ENCODE peak calls at places on chromosomes 2 and 18, in six cellular contexts. Z, N, T, V, X and I are unnamed samples.

GRCh38 chr18:56298935-56299334 is 339.5 kb downstream of the TXNL1 start:
- DNase-seq in T (no peak), Z (peak), N (peak), V (peak), X (no peak), I (no peak)

GRCh38 chr2:46036929-46037328 is 260.3 kb upstream of the EPAS1 start:
- DNase-seq in X (no peak), Z (no peak), N (peak), T (no peak), V (no peak), I (no peak)

GRCh38 chr18:45715212-45715780 is 8.7 kb upstream of the SLC14A1 start:
- DNase-seq in X (no peak), Z (peak), T (no peak), N (no peak), V (no peak), I (no peak)

GRCh38 chr2:127864877-127865276 is 6.9 kb upstream of the POLR2D start:
- DNase-seq in Z (peak), T (peak), N (no peak), X (no peak), V (peak), I (no peak)

GRCh38 chr18:5040476-5040875 is 156.6 kb downstream of the AKAIN1 start:
- DNase-seq in N (no peak), X (no peak), Z (no peak), V (no peak), T (no peak), I (no peak)

GRCh38 chr2:123961576-123961975 is 63.5 kb upstream of the CNTNAP5 start:
- DNase-seq in T (no peak), V (no peak), N (no peak), X (no peak), Z (no peak), I (no peak)

GRCh38 chr18:33751613-33752221 is 173.7 kb downstream of the ASXL3 start:
- DNase-seq in V (no peak), N (peak), T (no peak), Z (peak), X (no peak), I (no peak)

GRCh38 chr2:210727549-210727948 is 171.2 kb downstream of the CPS1 start:
- DNase-seq in V (no peak), N (no peak), X (no peak), T (no peak), Z (no peak), I (no peak)

GRCh38 chr2:29789884-29790485 is 131.4 kb downstream of the ALK start:
- DNase-seq in X (no peak), N (no peak), V (no peak), Z (no peak), T (no peak), I (no peak)

GRCh38 chr2:98771771-98772521 is 41.0 kb upstream of the MGAT4A start:
- DNase-seq in V (no peak), Z (no peak), T (no peak), N (no peak), X (no peak), I (no peak)

GRCh38 chr2:120066708-120067547 is 54.1 kb downstream of the EPB41L5 start:
- DNase-seq in T (no peak), Z (peak), V (no peak), N (peak), X (peak), I (no peak)

GRCh38 chr2:39860538-39860937 is 81.5 kb upstream of the THUMPD2 start:
- DNase-seq in V (no peak), X (no peak), T (no peak), Z (no peak), N (no peak), I (no peak)

GRCh38 chr2:127695491-127696472 is 5.5 kb upstream of the SFT2D3 start:
- DNase-seq in Z (peak), X (no peak), N (peak), T (no peak), V (no peak), I (no peak)

GRCh38 chr18:49094979-49095632 is 144.3 kb upstream of the SMAD7 start:
- DNase-seq in V (no peak), X (no peak), Z (peak), N (peak), T (no peak), I (no peak)

GRCh38 chr18:14117611-14118010 is 14.6 kb downstream of the ZNF519 start:
- DNase-seq in X (no peak), T (no peak), Z (no peak), V (no peak), N (no peak), I (no peak)

GRCh38 chr2:113174369-113174735 is 581 bp downstream of the PSD4 start:
- DNase-seq in T (peak), Z (no peak), N (no peak), V (no peak), X (no peak), I (no peak)

GRCh38 chr2:135904590-135904989 is 28.3 kb upstream of the MCM6 start:
- DNase-seq in N (peak), Z (no peak), T (no peak), V (no peak), X (no peak), I (no peak)

GRCh38 chr2:232838406-232838874 is 31.6 kb upstream of the SNORC start:
- DNase-seq in N (peak), V (no peak), Z (peak), X (peak), T (peak), I (peak)

GRCh38 chr2:187855689-187856088 is 301.5 kb upstream of the TFPI start:
- DNase-seq in X (no peak), N (no peak), T (no peak), Z (no peak), V (no peak), I (no peak)

GRCh38 chr2:115122701-115123100 is 680.3 kb downstream of the DPP10 start:
- DNase-seq in V (no peak), T (no peak), Z (no peak), N (no peak), X (no peak), I (no peak)

GRCh38 chr2:30780776-30781330 is 26.4 kb downstream of the CAPN13 start:
- DNase-seq in T (no peak), V (no peak), X (no peak), Z (no peak), N (no peak), I (no peak)

GRCh38 chr2:135997380-135997779 is 12.0 kb upstream of the DARS1 start:
- DNase-seq in V (peak), Z (no peak), X (peak), N (no peak), T (no peak), I (no peak)

GRCh38 chr2:86747708-86748627 is 27.9 kb downstream of the RMND5A start:
- DNase-seq in X (peak), N (peak), Z (peak), V (no peak), T (no peak), I (no peak)

GRCh38 chr18:73153271-73153670 is 285.5 kb upstream of the NETO1 start:
- DNase-seq in T (no peak), Z (no peak), N (peak), X (no peak), V (no peak), I (no peak)

GRCh38 chr2:10221443-10221842 is 81.3 kb upstream of the HPCAL1 start:
- DNase-seq in X (no peak), N (no peak), T (no peak), V (no peak), Z (no peak), I (no peak)

GRCh38 chr18:31825772-31826171 is 65.1 kb upstream of the SLC25A52 start:
- DNase-seq in V (no peak), X (no peak), Z (no peak), T (no peak), N (no peak), I (peak)

GRCh38 chr2:146363731-146364130 is 1481.1 kb upstream of the ACVR2A start:
- DNase-seq in X (no peak), Z (no peak), T (no peak), N (peak), V (no peak), I (no peak)
- TF ChIP-seq BHLHE40 in X (no peak), Z (no peak), T (no peak), N (no peak), V (no peak), I (no peak)

GRCh38 chr2:236753611-236754010 is 184.0 kb downstream of the ACKR3 start:
- DNase-seq in Z (no peak), N (no peak), V (no peak), T (no peak), X (no peak), I (no peak)
- TF ChIP-seq BHLHE40 in Z (no peak), N (no peak), V (no peak), T (no peak), X (no peak), I (no peak)

DNA sequence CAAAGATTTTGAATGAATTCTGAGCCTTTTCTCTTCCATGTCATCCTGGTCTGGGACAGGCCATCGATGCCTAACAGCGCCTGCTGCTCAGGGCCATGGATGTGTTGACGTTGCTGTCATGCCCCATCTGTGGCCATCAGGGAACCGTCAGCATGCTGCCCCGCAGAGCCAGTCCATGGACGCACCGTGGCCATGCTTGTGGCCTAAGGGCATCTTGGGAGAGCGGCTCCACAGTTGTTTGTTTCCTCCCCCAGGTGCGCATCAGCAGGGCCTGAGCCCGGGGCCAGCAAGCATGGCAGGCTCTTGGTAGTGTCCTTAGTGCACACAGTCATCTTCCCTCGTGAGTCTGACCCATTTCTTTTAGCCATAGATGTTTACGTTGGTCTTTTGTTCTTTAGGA is 142.7 kb downstream of the VAPA start:
- DNase-seq in V (no peak), T (no peak), N (no peak), Z (no peak), X (no peak), I (no peak)
- TF ChIP-seq BHLHE40 in V (no peak), T (no peak), N (no peak), Z (no peak), X (no peak), I (no peak)

GRCh38 chr2:223549215-223549614 is 52.9 kb downstream of the SCG2 start:
- DNase-seq in X (peak), Z (peak), T (no peak), V (no peak), N (peak), I (no peak)
- TF ChIP-seq BHLHE40 in X (no peak), Z (peak), T (no peak), V (no peak), N (peak), I (no peak)

GRCh38 chr2:102444233-102444632 is 21.3 kb downstream of the IL18RAP start:
- DNase-seq in Z (no peak), V (no peak), N (no peak), T (no peak), X (no peak), I (no peak)

GRCh38 chr2:102453497-102453896 is 19.5 kb upstream of the SLC9A4 start:
- DNase-seq in T (no peak), N (no peak), Z (no peak), X (no peak), V (no peak), I (no peak)

GRCh38 chr2:102451968-102452367 is 21.1 kb upstream of the SLC9A4 start:
- DNase-seq in Z (no peak), X (no peak), N (no peak), V (no peak), T (no peak), I (no peak)

GRCh38 chr2:102446936-102447335 is 24.0 kb downstream of the IL18RAP start:
- DNase-seq in T (no peak), N (no peak), X (no peak), Z (no peak), V (no peak), I (no peak)

DNA sequence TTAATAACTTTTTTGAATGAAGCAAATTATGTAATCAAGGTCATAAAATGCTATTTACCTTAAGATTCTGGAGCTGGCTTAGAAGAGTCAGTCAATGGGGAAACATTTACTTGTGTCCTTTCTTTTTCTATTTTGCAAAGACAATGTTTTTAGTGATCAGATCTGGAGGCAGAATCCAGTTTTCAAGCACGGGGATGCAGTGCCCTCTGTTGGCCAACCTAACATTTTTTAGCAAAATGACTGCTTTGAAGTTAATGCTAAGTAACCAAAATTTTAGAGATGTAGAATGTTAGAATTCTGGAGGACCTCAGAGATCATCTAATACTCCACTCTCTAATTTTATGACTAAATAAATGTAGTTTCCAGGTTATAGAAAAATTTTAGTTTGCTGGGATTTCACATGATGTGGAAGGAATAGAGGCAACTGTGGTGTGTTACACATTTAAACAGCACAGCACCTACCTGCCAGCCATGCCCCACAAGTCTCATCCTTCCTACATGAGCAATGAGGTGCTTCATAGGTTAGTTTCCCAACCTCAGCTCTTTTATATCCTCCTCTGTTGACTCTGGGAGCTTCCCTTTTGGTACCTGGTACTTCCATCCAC is 23.6 kb upstream of the SLC9A4 start:
- DNase-seq in N (peak), V (peak), Z (peak), T (peak), X (peak), I (no peak)
- TF ChIP-seq BHLHE40 in N (no peak), V (no peak), Z (no peak), T (no peak), X (no peak), I (no peak)

GRCh38 chr2:27943138-27943537 is 52.6 kb downstream of the BABAM2 start:
- DNase-seq in N (no peak), V (no peak), Z (no peak), X (no peak), T (no peak), I (no peak)
- TF ChIP-seq BHLHE40 in N (no peak), V (no peak), Z (no peak), X (no peak), T (no peak), I (no peak)

DNA sequence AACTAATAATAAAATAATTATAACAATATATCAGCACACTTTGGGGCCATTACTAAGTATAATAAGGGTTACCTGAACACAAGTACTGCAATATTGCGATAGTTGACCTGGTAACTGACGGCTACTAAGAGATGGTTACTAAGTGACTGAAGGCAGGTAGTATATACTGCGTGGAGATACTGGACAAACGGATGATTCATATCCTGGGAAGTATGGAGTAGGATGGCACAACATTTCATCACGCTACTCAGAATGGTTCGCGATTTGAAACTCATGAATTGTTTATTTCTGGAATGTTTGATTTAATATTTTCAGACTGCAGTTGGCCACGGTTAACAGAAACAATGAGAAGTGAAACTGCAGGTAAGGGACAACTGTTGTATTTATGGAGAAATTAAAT is 39.5 kb upstream of the FLACC1 start:
- DNase-seq in X (no peak), N (peak), T (no peak), Z (peak), V (no peak), I (no peak)
- TF ChIP-seq BHLHE40 in X (no peak), N (no peak), T (no peak), Z (no peak), V (no peak), I (no peak)

GRCh38 chr2:16656784-16657391 is 8.7 kb downstream of the CYRIA start:
- DNase-seq in V (no peak), X (no peak), Z (no peak), N (no peak), T (no peak), I (peak)
- TF ChIP-seq BHLHE40 in V (no peak), X (no peak), Z (no peak), N (no peak), T (no peak), I (peak)